ENCODE peak calls at places on chromosome 2, in five cellular contexts. One of them, this sample, is unnamed.

GRCh38 chr2:74438248-74438647 is 3.5 kb downstream of the RTKN start:
- DNase-seq in right cardiac atrium: no peak
- DNase-seq in T-cell: no peak
- DNase-seq in GM12878: no peak
- DNase-seq in T follicular helper cell: no peak
- DNase-seq in this sample: no peak

GRCh38 chr2:201440182-201440581 is 11.1 kb downstream of the TRAK2 start:
- DNase-seq in right cardiac atrium: no peak
- DNase-seq in T-cell: no peak
- DNase-seq in GM12878: no peak
- DNase-seq in T follicular helper cell: no peak
- DNase-seq in this sample: no peak

GRCh38 chr2:172276961-172277360 is 150.4 kb upstream of the ITGA6 start:
- DNase-seq in right cardiac atrium: no peak
- DNase-seq in T-cell: no peak
- DNase-seq in GM12878: no peak
- DNase-seq in T follicular helper cell: no peak
- DNase-seq in this sample: no peak

GRCh38 chr2:197024206-197024605 is 97.7 kb upstream of the PGAP1 start:
- DNase-seq in right cardiac atrium: no peak
- DNase-seq in T-cell: no peak
- DNase-seq in GM12878: no peak
- DNase-seq in T follicular helper cell: no peak
- DNase-seq in this sample: no peak

GRCh38 chr2:85804583-85804982 is 50.8 kb downstream of the ATOH8 start:
- DNase-seq in right cardiac atrium: no peak
- DNase-seq in T-cell: no peak
- DNase-seq in GM12878: no peak
- DNase-seq in T follicular helper cell: no peak
- DNase-seq in this sample: no peak

GRCh38 chr2:43133336-43133707 is 93.1 kb downstream of the ZFP36L2 start:
- DNase-seq in right cardiac atrium: no peak
- DNase-seq in T-cell: no peak
- DNase-seq in GM12878: no peak
- DNase-seq in T follicular helper cell: no peak
- DNase-seq in this sample: no peak

GRCh38 chr2:66576381-66577330 is 141.7 kb downstream of the MEIS1 start:
- DNase-seq in right cardiac atrium: peak; percentile 52
- DNase-seq in T-cell: no peak
- DNase-seq in GM12878: no peak
- DNase-seq in T follicular helper cell: no peak
- DNase-seq in this sample: no peak

GRCh38 chr2:54065411-54065810 is 50.0 kb upstream of the ACYP2 start:
- DNase-seq in right cardiac atrium: no peak
- DNase-seq in T-cell: no peak
- DNase-seq in GM12878: no peak
- DNase-seq in T follicular helper cell: no peak
- DNase-seq in this sample: no peak

GRCh38 chr2:217338306-217338916 is 478.5 kb upstream of the TNP1 start:
- DNase-seq in right cardiac atrium: no peak
- DNase-seq in T-cell: no peak
- DNase-seq in GM12878: no peak
- DNase-seq in T follicular helper cell: no peak
- DNase-seq in this sample: no peak

GRCh38 chr2:203579131-203579643 is 44.1 kb upstream of the RAPH1 start:
- DNase-seq in right cardiac atrium: peak; percentile 59
- DNase-seq in T-cell: no peak
- DNase-seq in GM12878: peak; percentile 63
- DNase-seq in T follicular helper cell: no peak
- DNase-seq in this sample: no peak

GRCh38 chr2:28250006-28250405 is 142.7 kb upstream of the FOSL2 start:
- DNase-seq in right cardiac atrium: no peak
- DNase-seq in T-cell: no peak
- DNase-seq in GM12878: no peak
- DNase-seq in T follicular helper cell: no peak
- DNase-seq in this sample: no peak

GRCh38 chr2:46521215-46521683 is 41.9 kb downstream of the TMEM247 start:
- DNase-seq in right cardiac atrium: peak; percentile 87
- DNase-seq in T-cell: no peak
- DNase-seq in GM12878: no peak
- DNase-seq in T follicular helper cell: no peak
- DNase-seq in this sample: no peak

GRCh38 chr2:12603781-12604180 is 113.0 kb upstream of the TRIB2 start:
- DNase-seq in right cardiac atrium: no peak
- DNase-seq in T-cell: no peak
- DNase-seq in GM12878: no peak
- DNase-seq in T follicular helper cell: no peak
- DNase-seq in this sample: no peak

GRCh38 chr2:134289225-134289624 is 35.4 kb downstream of the MGAT5 start:
- DNase-seq in right cardiac atrium: no peak
- DNase-seq in T-cell: peak; percentile 35
- DNase-seq in GM12878: no peak
- DNase-seq in T follicular helper cell: no peak
- DNase-seq in this sample: no peak

GRCh38 chr2:53452400-53452799 is 315.2 kb upstream of the CHAC2 start:
- DNase-seq in right cardiac atrium: no peak
- DNase-seq in T-cell: no peak
- DNase-seq in GM12878: no peak
- DNase-seq in T follicular helper cell: no peak
- DNase-seq in this sample: no peak

GRCh38 chr2:232026941-232027340 is 65.4 kb downstream of the DIS3L2 start:
- DNase-seq in right cardiac atrium: no peak
- DNase-seq in T-cell: no peak
- DNase-seq in GM12878: peak; percentile 56
- DNase-seq in T follicular helper cell: no peak
- DNase-seq in this sample: no peak

GRCh38 chr2:241225545-241225944 is 37.1 kb downstream of the ANO7 start:
- DNase-seq in right cardiac atrium: peak; percentile 45
- DNase-seq in T-cell: no peak
- DNase-seq in GM12878: no peak
- DNase-seq in T follicular helper cell: no peak
- DNase-seq in this sample: no peak

GRCh38 chr2:106868199-106868598 is 17.8 kb downstream of the ST6GAL2 start:
- DNase-seq in right cardiac atrium: no peak
- DNase-seq in T-cell: no peak
- DNase-seq in GM12878: no peak
- DNase-seq in T follicular helper cell: no peak
- DNase-seq in this sample: no peak

GRCh38 chr2:128442053-128442751 is 123.5 kb upstream of the HS6ST1 start:
- DNase-seq in right cardiac atrium: peak; percentile 80
- DNase-seq in T-cell: no peak
- DNase-seq in GM12878: no peak
- DNase-seq in T follicular helper cell: no peak
- DNase-seq in this sample: no peak

GRCh38 chr2:235514627-235515363 is 21.0 kb downstream of the AGAP1 start:
- DNase-seq in right cardiac atrium: no peak
- DNase-seq in T-cell: no peak
- DNase-seq in GM12878: no peak
- DNase-seq in T follicular helper cell: no peak
- DNase-seq in this sample: no peak

GRCh38 chr2:205714058-205714776 is 31.9 kb downstream of the NRP2 start:
- DNase-seq in right cardiac atrium: no peak
- DNase-seq in T-cell: no peak
- DNase-seq in GM12878: peak; percentile 78
- DNase-seq in T follicular helper cell: no peak
- DNase-seq in this sample: no peak

GRCh38 chr2:20650412-20650879 is 452 bp downstream of the HS1BP3 start:
- DNase-seq in right cardiac atrium: peak; percentile 71
- DNase-seq in T-cell: peak; percentile 29
- DNase-seq in GM12878: no peak
- DNase-seq in T follicular helper cell: no peak
- DNase-seq in this sample: no peak

GRCh38 chr2:95539290-95539689 is 52.5 kb upstream of the TRIM43 start:
- DNase-seq in right cardiac atrium: no peak
- DNase-seq in T-cell: no peak
- DNase-seq in GM12878: no peak
- DNase-seq in T follicular helper cell: no peak
- DNase-seq in this sample: no peak

GRCh38 chr2:73838889-73839539 is 10.3 kb downstream of the STAMBP start:
- DNase-seq in right cardiac atrium: no peak
- DNase-seq in T-cell: no peak
- DNase-seq in GM12878: no peak
- DNase-seq in T follicular helper cell: no peak
- DNase-seq in this sample: no peak

GRCh38 chr2:64337314-64337713 is 116.6 kb upstream of the LGALSL start:
- DNase-seq in right cardiac atrium: no peak
- DNase-seq in T-cell: no peak
- DNase-seq in GM12878: no peak
- DNase-seq in T follicular helper cell: no peak
- DNase-seq in this sample: no peak

GRCh38 chr2:145836986-145837385 is 1317.1 kb upstream of the ZEB2 start:
- DNase-seq in right cardiac atrium: no peak
- DNase-seq in T-cell: no peak
- DNase-seq in GM12878: no peak
- DNase-seq in T follicular helper cell: no peak
- DNase-seq in this sample: no peak

GRCh38 chr2:235803028-235803427 is 309.2 kb downstream of the AGAP1 start:
- DNase-seq in right cardiac atrium: no peak
- DNase-seq in T-cell: no peak
- DNase-seq in GM12878: no peak
- DNase-seq in T follicular helper cell: no peak
- DNase-seq in this sample: no peak

GRCh38 chr2:69714024-69714423 is 27.9 kb upstream of the ANXA4 start:
- DNase-seq in right cardiac atrium: no peak
- DNase-seq in T-cell: no peak
- DNase-seq in GM12878: no peak
- DNase-seq in T follicular helper cell: no peak
- DNase-seq in this sample: no peak

GRCh38 chr2:157620956-157621355 is 7.7 kb downstream of the ACVR1C start:
- DNase-seq in right cardiac atrium: no peak
- DNase-seq in T-cell: no peak
- DNase-seq in GM12878: no peak
- DNase-seq in T follicular helper cell: no peak
- DNase-seq in this sample: no peak

GRCh38 chr2:230218411-230218810 is 1.4 kb downstream of the SP110 start:
- DNase-seq in right cardiac atrium: no peak
- DNase-seq in T-cell: no peak
- DNase-seq in GM12878: no peak
- DNase-seq in T follicular helper cell: no peak
- DNase-seq in this sample: no peak

GRCh38 chr2:127100261-127101047 is 6.5 kb downstream of the BIN1 start:
- DNase-seq in right cardiac atrium: peak; percentile 47
- DNase-seq in T-cell: no peak
- DNase-seq in GM12878: no peak
- DNase-seq in T follicular helper cell: no peak
- DNase-seq in this sample: no peak

GRCh38 chr2:157936464-157936863 is 60.3 kb upstream of the ACVR1 start:
- DNase-seq in right cardiac atrium: no peak
- DNase-seq in T-cell: no peak
- DNase-seq in GM12878: no peak
- DNase-seq in T follicular helper cell: no peak
- DNase-seq in this sample: no peak

GRCh38 chr2:224155371-224155770 is 116.3 kb upstream of the SERPINE2 start:
- DNase-seq in right cardiac atrium: no peak
- DNase-seq in T-cell: no peak
- DNase-seq in GM12878: no peak
- DNase-seq in T follicular helper cell: no peak
- DNase-seq in this sample: no peak